ENCODE peak calls at places on chromosomes 7 and 10, in nine cellular contexts. G is kidney, W is H1, T is upper lobe of right lung, M is colonic mucosa, U is AG09309, N is body of pancreas, Y is hepatocyte, R is BJ. X is an unnamed sample.

GRCh38 chr7:73570977-73571376 is 7.4 kb downstream of the TBL2 start:
- DNase-seq in M (no peak), N (no peak), G (no peak), U (no peak), R (no peak), W (no peak), T (no peak), Y (no peak), X (no peak)

GRCh38 chr7:79064187-79064823 is 389.2 kb downstream of the MAGI2 start:
- DNase-seq in Y (no peak), R (no peak), U (no peak), T (no peak), G (no peak), M (no peak), W (no peak), N (no peak), X (no peak)

GRCh38 chr7:2612445-2613112 is 19.2 kb upstream of the TTYH3 start:
- DNase-seq in W (peak; percentile 89), U (no peak), N (no peak), T (no peak), R (no peak), Y (no peak), G (peak; percentile 76), M (peak; percentile 68), X (no peak)

GRCh38 chr10:62380002-62380401 is 5.8 kb downstream of the ZNF365 start:
- DNase-seq in M (no peak), T (no peak), R (peak; percentile 35), W (no peak), U (peak; percentile 46), N (no peak), Y (peak; percentile 49), G (no peak), X (no peak)

GRCh38 chr10:4678023-4678950 is 147.7 kb upstream of the AKR1E2 start:
- DNase-seq in T (no peak), W (no peak), U (peak; percentile 74), N (peak; percentile 46), Y (peak; percentile 50), G (no peak), M (no peak), R (peak; percentile 66), X (no peak)

GRCh38 chr7:30729642-30730041 is 22.3 kb upstream of the INMT start:
- DNase-seq in U (no peak), M (no peak), R (no peak), Y (no peak), N (no peak), T (peak; percentile 4), G (peak; percentile 0), W (no peak), X (no peak)

GRCh38 chr7:106870983-106871410 is 5.9 kb downstream of the PIK3CG start:
- DNase-seq in R (no peak), W (no peak), U (no peak), N (no peak), T (no peak), G (no peak), M (no peak), Y (no peak), X (no peak)

GRCh38 chr7:118080947-118081346 is 103.0 kb upstream of the LSM8 start:
- DNase-seq in U (no peak), N (peak; percentile 4), R (peak; percentile 0), M (peak; percentile 25), Y (peak; percentile 43), W (no peak), G (no peak), T (no peak), X (no peak)

GRCh38 chr10:8060010-8060703 is 5.7 kb downstream of the GATA3 start:
- DNase-seq in T (no peak), G (no peak), N (no peak), M (no peak), Y (peak; percentile 19), U (no peak), W (peak; percentile 51), R (peak; percentile 22), X (no peak)

GRCh38 chr7:128090492-128090891 is 59.3 kb upstream of the LRRC4 start:
- DNase-seq in U (no peak), T (no peak), M (no peak), N (no peak), G (no peak), R (no peak), W (no peak), Y (no peak), X (no peak)

GRCh38 chr7:122550545-122550944 is 148.4 kb downstream of the RNF133 start:
- DNase-seq in N (no peak), T (no peak), W (no peak), Y (no peak), R (no peak), U (no peak), M (no peak), G (no peak), X (no peak)

DNA sequence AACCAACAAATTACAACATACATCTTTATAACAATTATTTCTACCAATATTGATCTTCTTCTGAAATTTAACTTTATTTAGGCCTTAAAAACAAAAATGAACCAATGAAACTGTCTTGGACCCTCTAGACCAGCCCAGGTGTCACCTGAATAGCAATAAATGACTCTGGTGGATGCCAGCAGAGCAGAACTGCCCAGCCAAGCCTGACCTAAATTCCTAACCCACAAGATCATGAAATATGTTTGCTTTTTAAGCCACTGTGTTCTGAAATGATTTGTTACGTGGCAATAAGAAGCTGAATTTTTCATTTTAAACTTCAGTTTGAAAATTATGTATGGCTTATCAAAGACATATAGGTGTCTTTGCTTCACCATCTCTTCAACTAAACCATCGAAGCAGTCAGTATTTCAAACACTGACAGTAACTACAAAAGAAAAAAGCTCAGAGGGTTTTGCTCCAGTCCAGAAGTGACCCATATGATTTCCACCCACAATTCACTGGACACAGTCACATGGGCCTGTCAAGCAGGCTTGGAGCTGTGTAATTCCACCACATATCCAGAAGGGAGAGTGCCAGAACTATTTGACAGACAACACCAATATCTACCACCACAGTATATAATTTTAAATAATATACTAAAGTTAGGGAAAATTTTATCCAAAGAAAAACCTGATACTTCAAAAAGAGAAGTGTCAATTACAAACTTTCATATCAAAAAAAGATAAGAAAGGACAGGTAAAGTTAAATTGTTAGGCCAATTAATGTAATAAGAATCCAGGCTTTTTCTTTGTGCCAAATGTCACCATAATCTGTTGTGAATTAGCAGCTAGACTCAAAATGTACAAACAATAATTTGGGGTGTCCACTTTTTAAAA is 94.5 kb downstream of the KMT2C start:
- DNase-seq in G (no peak), W (no peak), U (no peak), M (peak; percentile 22), Y (peak; percentile 67), R (no peak), N (peak; percentile 59), T (no peak), X (no peak)
- H3K4me3 ChIP-seq in G (no peak overlapping the region), W (no peak overlapping the region), U (no peak overlapping the region), M (no peak overlapping the region), Y (no peak overlapping the region), R (no peak overlapping the region), N (no peak overlapping the region), T (no peak overlapping the region), X (no peak overlapping the region)

GRCh38 chr10:98917828-98918227 is 317.8 kb downstream of the HPSE2 start:
- DNase-seq in N (no peak), G (no peak), W (no peak), M (no peak), Y (no peak), U (no peak), T (no peak), R (no peak), X (no peak)

GRCh38 chr10:98920807-98921206 is 314.8 kb downstream of the HPSE2 start:
- DNase-seq in Y (peak; percentile 13), M (no peak), G (no peak), T (no peak), R (no peak), W (no peak), N (no peak), U (no peak), X (no peak)

GRCh38 chr10:98919899-98920298 is 315.8 kb downstream of the HPSE2 start:
- DNase-seq in Y (no peak), N (no peak), R (no peak), T (no peak), M (no peak), W (no peak), G (no peak), U (no peak), X (no peak)

GRCh38 chr10:98920362-98920761 is 315.3 kb downstream of the HPSE2 start:
- DNase-seq in Y (no peak), U (no peak), G (no peak), R (no peak), N (no peak), W (no peak), M (no peak), T (no peak), X (no peak)

GRCh38 chr10:98916751-98917150 is 318.9 kb downstream of the HPSE2 start:
- DNase-seq in M (no peak), W (no peak), Y (no peak), T (no peak), N (no peak), R (no peak), G (no peak), U (no peak), X (no peak)
- TF ChIP-seq CTCF in M (no peak), W (no peak), Y (peak; percentile 20), T (no peak), N (no peak), R (peak; percentile 13), G (no peak), U (no peak), X (no peak)

GRCh38 chr7:27115161-27116018 is 12.9 kb upstream of the HOXA2 start:
- DNase-seq in T (no peak), W (peak; percentile 68), M (peak; percentile 81), Y (peak; percentile 72), U (no peak), N (no peak), R (no peak), G (peak; percentile 81), X (no peak)
- H3K4me3 ChIP-seq in T (peak overlapping the region; percentile 65), W (no peak overlapping the region), M (peak overlapping the region; percentile 22), Y (peak overlapping the region; percentile 18), U (no peak overlapping the region), N (no peak overlapping the region), R (no peak overlapping the region), G (peak overlapping the region; percentile 64), X (no peak overlapping the region)

GRCh38 chr7:18235819-18236218 is 208.2 kb upstream of the PRPS1L1 start:
- DNase-seq in M (no peak), G (no peak), Y (no peak), T (no peak), N (no peak), R (no peak), W (no peak), U (no peak), X (no peak)

GRCh38 chr7:18239212-18239611 is 211.6 kb upstream of the PRPS1L1 start:
- DNase-seq in T (no peak), G (no peak), R (no peak), W (no peak), M (no peak), N (no peak), U (no peak), Y (no peak), X (no peak)

DNA sequence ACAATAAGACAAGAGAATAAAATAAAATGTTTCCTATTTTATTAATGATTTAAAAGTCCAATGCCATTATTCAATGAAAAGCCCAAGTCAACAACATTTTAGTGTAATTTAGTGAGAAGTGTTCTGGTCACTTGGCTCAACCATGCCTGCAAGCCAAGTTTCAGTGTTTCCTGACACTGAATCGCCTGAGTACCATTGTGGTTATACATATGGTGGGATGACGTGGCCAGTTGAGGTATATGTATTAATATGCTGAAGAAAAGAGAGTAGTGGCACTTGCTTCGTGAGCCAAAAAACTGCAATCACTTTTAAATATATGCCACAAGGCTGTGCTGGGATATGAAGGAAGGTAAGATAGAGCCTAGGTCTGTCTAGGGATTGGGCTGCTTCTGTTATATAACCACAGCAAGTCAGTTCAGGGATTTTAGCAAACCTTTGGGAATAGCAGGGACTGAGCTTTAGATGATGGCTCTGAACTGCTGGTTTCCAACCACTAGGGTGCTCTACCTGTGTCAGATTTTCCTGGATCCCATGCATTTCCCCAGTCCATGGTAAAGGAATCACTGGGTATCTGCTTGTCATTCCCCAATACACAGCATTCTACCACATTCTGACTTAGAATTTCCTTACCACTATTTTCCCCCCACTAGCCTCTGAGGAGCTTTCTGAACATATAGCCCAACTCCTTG is 214.0 kb upstream of the PRPS1L1 start:
- DNase-seq in G (no peak), U (no peak), T (no peak), Y (no peak), M (no peak), R (no peak), N (no peak), W (no peak), X (no peak)
- TF ChIP-seq CTCF in G (no peak), U (no peak), T (no peak), Y (no peak), M (no peak), R (no peak), N (no peak), W (peak; percentile 32), X (no peak)